ENCODE peak calls at places on chromosomes 16 and 17, in ten cellular contexts. V, I, U, R, E, T, F, M, X and S are unnamed samples.

GRCh38 chr17:31216053-31216751 is 80.8 kb downstream of the OMG start:
- DNase-seq in V (peak; percentile 62), I (no peak), U (peak; percentile 51), R (no peak), E (no peak), T (peak; percentile 58), F (peak; percentile 15), M (no peak), X (no peak), S (no peak)

GRCh38 chr16:3454631-3455147 is 11.2 kb downstream of the NAA60 start:
- DNase-seq in V (no peak), I (no peak), U (no peak), R (no peak), E (no peak), T (no peak), F (no peak), M (no peak), X (no peak), S (no peak)

GRCh38 chr17:45402916-45403315 is 29.8 kb downstream of the ARHGAP27 start:
- DNase-seq in V (no peak), I (no peak), U (no peak), R (no peak), E (no peak), T (no peak), F (no peak), M (no peak), X (no peak), S (no peak)

GRCh38 chr17:49440581-49440980 is 25.9 kb upstream of the PHB1 start:
- DNase-seq in V (no peak), I (no peak), U (no peak), R (no peak), E (no peak), T (no peak), F (no peak), M (no peak), X (no peak), S (no peak)

GRCh38 chr17:34874496-34874895 is 86.8 kb downstream of the CCT6B start:
- DNase-seq in V (no peak), I (no peak), U (no peak), R (no peak), E (no peak), T (peak; percentile 1), F (no peak), M (no peak), X (peak; percentile 2), S (no peak)

GRCh38 chr17:36941265-36942021 is 4.2 kb downstream of the LHX1 start:
- DNase-seq in V (no peak), I (no peak), U (no peak), R (no peak), E (no peak), T (no peak), F (no peak), M (no peak), X (no peak), S (no peak)

GRCh38 chr16:80573700-80574120 is 32.9 kb downstream of the DYNLRB2 start:
- DNase-seq in V (no peak), I (no peak), U (no peak), R (no peak), E (no peak), T (no peak), F (no peak), M (no peak), X (no peak), S (no peak)

GRCh38 chr16:84685210-84685609 is 14.6 kb upstream of the USP10 start:
- DNase-seq in V (no peak), I (no peak), U (no peak), R (no peak), E (peak; percentile 35), T (no peak), F (no peak), M (no peak), X (no peak), S (no peak)

GRCh38 chr17:51371732-51372151 is 111.4 kb downstream of the UTP18 start:
- DNase-seq in V (peak; percentile 85), I (no peak), U (peak; percentile 45), R (peak; percentile 28), E (no peak), T (peak; percentile 80), F (peak; percentile 67), M (no peak), X (peak; percentile 14), S (no peak)

GRCh38 chr17:72296456-72296855 is 175.6 kb downstream of the SOX9 start:
- DNase-seq in V (peak; percentile 54), I (no peak), U (no peak), R (no peak), E (no peak), T (no peak), F (no peak), M (no peak), X (no peak), S (no peak)

GRCh38 chr17:19248923-19249574 is 11.9 kb downstream of the EPN2 start:
- DNase-seq in V (peak; percentile 82), I (peak; percentile 39), U (no peak), R (peak; percentile 60), E (peak; percentile 83), T (no peak), F (no peak), M (peak; percentile 40), X (no peak), S (no peak)

DNA sequence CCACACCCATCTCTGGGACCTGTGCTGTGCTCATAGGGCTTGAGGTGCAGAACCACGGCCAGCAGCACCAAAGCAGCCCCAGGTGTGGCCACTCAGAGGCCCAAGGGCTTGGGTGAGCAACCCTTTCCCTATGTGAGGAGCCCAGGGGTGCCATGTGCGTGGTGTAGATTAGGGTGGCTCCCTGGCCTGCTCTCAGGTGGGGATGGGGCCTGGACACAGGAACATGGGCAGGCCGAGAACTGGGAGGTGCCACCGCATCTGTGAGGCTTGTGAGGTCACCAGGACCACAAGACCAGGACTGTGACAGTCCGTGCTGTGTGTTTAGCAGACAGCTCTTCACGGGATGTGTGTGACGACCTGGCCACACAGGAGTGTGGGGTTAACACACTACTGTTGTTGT is 103.5 kb upstream of the ZNF750 start:
- DNase-seq in V (no peak), I (no peak), U (no peak), R (no peak), E (peak; percentile 33), T (no peak), F (no peak), M (peak; percentile 9), X (no peak), S (no peak)
- H3K9me3 ChIP-seq in V (no peaks in the 10 kb centered on the region), I (no peaks in the 10 kb centered on the region), U (no peaks in the 10 kb centered on the region), R (no peaks in the 10 kb centered on the region), E (peaks cover 16% of the 10 kb centered on the region), T (peaks cover 22% of the 10 kb centered on the region), F (peaks cover 59% of the 10 kb centered on the region), M (peaks cover 2% of the 10 kb centered on the region), X (peaks cover 24% of the 10 kb centered on the region), S (peaks cover 19% of the 10 kb centered on the region)

DNA sequence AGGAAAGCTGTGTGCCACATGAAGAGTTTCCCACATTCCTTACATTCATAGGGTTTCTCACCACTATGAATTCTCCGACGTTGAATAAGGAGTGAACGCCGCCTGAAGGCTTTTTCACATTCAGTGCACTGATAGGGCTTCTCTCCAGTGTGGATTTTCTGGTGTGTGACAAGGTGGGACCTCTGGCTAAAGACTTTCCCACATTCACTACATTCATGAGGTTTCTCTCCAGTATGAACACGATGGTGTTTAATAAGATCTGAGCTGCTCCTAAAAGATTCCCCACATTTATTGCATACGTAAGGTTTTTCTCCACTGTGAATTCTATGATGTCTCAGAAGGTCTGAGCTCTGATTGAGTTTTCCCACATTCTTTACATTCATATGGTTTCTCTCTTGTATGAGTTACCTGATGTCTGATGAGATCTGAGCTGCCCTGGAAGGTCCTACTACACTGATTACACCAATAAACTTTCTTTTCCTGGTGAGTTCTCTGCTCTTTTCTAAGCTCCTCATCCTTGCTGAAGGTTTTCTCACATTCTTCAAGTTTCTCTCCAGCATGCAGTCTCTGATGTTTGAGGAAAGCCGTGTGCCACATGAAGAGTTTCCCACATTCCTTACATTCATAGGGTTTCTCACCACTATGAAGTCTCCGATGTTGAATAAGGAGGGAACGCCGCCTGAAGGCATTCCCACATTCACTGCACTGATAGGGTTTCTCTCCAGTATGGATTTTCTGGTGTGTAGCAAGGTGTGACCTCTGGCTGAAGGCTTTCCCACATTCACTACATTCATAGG is 10.0 kb downstream of the ZNF594 start:
- DNase-seq in V (no peak), I (no peak), U (no peak), R (no peak), E (no peak), T (no peak), F (no peak), M (no peak), X (no peak), S (no peak)
- H3K9me3 ChIP-seq in V (peaks cover 38% of the 10 kb centered on the region), I (peaks cover 33% of the 10 kb centered on the region), U (peaks cover 13% of the 10 kb centered on the region), R (peaks cover 51% of the 10 kb centered on the region), E (peaks cover 87% of the 10 kb centered on the region), T (peaks cover 96% of the 10 kb centered on the region), F (peaks cover 94% of the 10 kb centered on the region), M (peaks cover 22% of the 10 kb centered on the region), X (peaks cover 100% of the 10 kb centered on the region), S (peaks cover 83% of the 10 kb centered on the region)

DNA sequence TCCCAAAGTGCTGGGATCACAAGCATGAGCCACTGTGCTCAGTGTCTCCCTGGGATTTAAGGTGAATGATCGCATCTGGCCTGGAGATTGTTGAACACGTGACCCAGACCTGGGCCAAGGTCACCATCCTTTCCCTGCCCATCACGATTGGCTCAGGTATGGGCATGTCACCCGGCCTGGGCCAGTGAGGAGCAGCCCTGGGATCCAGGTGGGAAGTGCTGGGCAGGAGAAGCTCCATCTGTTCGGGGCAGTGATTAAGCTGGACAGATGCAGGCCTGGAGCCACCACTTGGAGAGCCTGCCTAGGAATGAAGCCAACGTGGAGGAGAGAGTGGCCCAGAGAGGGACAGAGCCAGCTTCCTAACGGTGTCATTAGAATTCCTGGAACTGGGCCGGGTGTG is 6.8 kb downstream of the LAT start:
- DNase-seq in V (no peak), I (no peak), U (no peak), R (no peak), E (no peak), T (no peak), F (no peak), M (no peak), X (no peak), S (no peak)
- H3K9me3 ChIP-seq in V (no peaks in the 10 kb centered on the region), I (no peaks in the 10 kb centered on the region), U (no peaks in the 10 kb centered on the region), R (no peaks in the 10 kb centered on the region), E (peaks cover 2% of the 10 kb centered on the region), T (no peaks in the 10 kb centered on the region), F (no peaks in the 10 kb centered on the region), M (no peaks in the 10 kb centered on the region), X (peaks cover 3% of the 10 kb centered on the region), S (peaks cover 4% of the 10 kb centered on the region)

DNA sequence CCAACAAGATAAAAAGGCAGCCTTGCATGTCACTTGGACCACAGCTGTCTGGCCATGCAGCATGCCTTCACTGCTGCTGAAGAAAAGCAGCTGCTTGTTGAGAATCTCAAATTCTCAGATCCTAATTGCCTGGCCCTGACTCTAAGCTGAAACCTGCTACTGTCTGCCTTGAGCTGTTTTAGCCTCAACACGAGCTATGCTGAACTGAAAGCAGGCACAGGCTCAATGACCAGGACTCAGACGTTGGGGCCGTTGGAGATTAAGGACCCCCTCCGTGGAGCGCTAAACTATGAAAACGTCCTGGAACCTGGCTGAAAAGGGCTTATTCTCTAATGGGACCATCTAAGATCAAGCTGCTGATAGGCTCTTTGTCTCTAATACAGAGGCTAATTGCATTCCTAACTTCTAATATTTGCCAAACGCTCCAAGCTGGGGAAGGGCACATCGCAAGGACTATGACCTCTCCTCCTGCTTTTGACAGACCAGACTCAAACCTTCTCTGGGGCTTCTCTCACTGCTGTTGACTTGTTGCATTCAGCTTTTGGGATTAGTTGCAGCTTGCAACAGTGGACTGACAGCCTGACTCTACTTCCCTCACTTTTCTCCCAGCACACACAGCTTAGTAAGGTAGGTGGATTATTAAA is 4.6 kb upstream of the PLK1 start:
- DNase-seq in V (no peak), I (no peak), U (peak; percentile 20), R (no peak), E (no peak), T (no peak), F (no peak), M (no peak), X (no peak), S (no peak)
- H3K9me3 ChIP-seq in V (no peaks in the 10 kb centered on the region), I (no peaks in the 10 kb centered on the region), U (no peaks in the 10 kb centered on the region), R (no peaks in the 10 kb centered on the region), E (no peaks in the 10 kb centered on the region), T (no peaks in the 10 kb centered on the region), F (no peaks in the 10 kb centered on the region), M (no peaks in the 10 kb centered on the region), X (no peaks in the 10 kb centered on the region), S (no peaks in the 10 kb centered on the region)